ENCODE peak calls at places on chromosomes 12 and 14, in nine cellular contexts. One of them, this sample, is unnamed.

GRCh38 chr12:52956987-52957386 is 8.1 kb downstream of the KRT18 start:
- DNase-seq in NAMALWA: peak
- DNase-seq in omental fat pad: no peak
- DNase-seq in stimulated activated CD4-positive, alpha-beta T cell treated with anti-CD3 and anti-CD28 coated beads, Interleukin-15, amount 100 ng/mL, for 1 hour: no peak
- DNase-seq in uterus: no peak
- DNase-seq in coronary artery: no peak
- DNase-seq in mesendoderm: peak
- DNase-seq in myocyte: no peak
- DNase-seq in non-pigmented ciliary epithelial cell: no peak
- DNase-seq in this sample: no peak

GRCh38 chr14:81062816-81063215 is 107.4 kb downstream of the TSHR start:
- DNase-seq in uterus: no peak
- DNase-seq in non-pigmented ciliary epithelial cell: no peak
- DNase-seq in mesendoderm: peak
- DNase-seq in coronary artery: no peak
- DNase-seq in myocyte: peak
- DNase-seq in NAMALWA: peak
- DNase-seq in omental fat pad: no peak
- DNase-seq in stimulated activated CD4-positive, alpha-beta T cell treated with anti-CD3 and anti-CD28 coated beads, Interleukin-15, amount 100 ng/mL, for 1 hour: no peak
- DNase-seq in this sample: no peak

GRCh38 chr14:35750202-35750904 is 58.7 kb downstream of the RALGAPA1 start:
- DNase-seq in mesendoderm: no peak
- DNase-seq in coronary artery: no peak
- DNase-seq in myocyte: no peak
- DNase-seq in uterus: no peak
- DNase-seq in stimulated activated CD4-positive, alpha-beta T cell treated with anti-CD3 and anti-CD28 coated beads, Interleukin-15, amount 100 ng/mL, for 1 hour: no peak
- DNase-seq in omental fat pad: no peak
- DNase-seq in non-pigmented ciliary epithelial cell: no peak
- DNase-seq in NAMALWA: no peak
- DNase-seq in this sample: no peak

GRCh38 chr14:24246765-24247212 is 4.4 kb upstream of the TINF2 start:
- DNase-seq in uterus: no peak
- DNase-seq in NAMALWA: peak
- DNase-seq in stimulated activated CD4-positive, alpha-beta T cell treated with anti-CD3 and anti-CD28 coated beads, Interleukin-15, amount 100 ng/mL, for 1 hour: no peak
- DNase-seq in non-pigmented ciliary epithelial cell: no peak
- DNase-seq in myocyte: no peak
- DNase-seq in mesendoderm: no peak
- DNase-seq in coronary artery: peak
- DNase-seq in omental fat pad: no peak
- DNase-seq in this sample: no peak

GRCh38 chr14:104595911-104596450 is 8.6 kb downstream of the TMEM179 start:
- DNase-seq in omental fat pad: no peak
- DNase-seq in mesendoderm: no peak
- DNase-seq in stimulated activated CD4-positive, alpha-beta T cell treated with anti-CD3 and anti-CD28 coated beads, Interleukin-15, amount 100 ng/mL, for 1 hour: no peak
- DNase-seq in myocyte: no peak
- DNase-seq in uterus: no peak
- DNase-seq in NAMALWA: no peak
- DNase-seq in coronary artery: no peak
- DNase-seq in non-pigmented ciliary epithelial cell: no peak
- DNase-seq in this sample: no peak

GRCh38 chr12:25083211-25083610 is 111.7 kb downstream of the DNAI7 start:
- DNase-seq in myocyte: no peak
- DNase-seq in coronary artery: no peak
- DNase-seq in non-pigmented ciliary epithelial cell: no peak
- DNase-seq in NAMALWA: no peak
- DNase-seq in uterus: no peak
- DNase-seq in mesendoderm: no peak
- DNase-seq in omental fat pad: no peak
- DNase-seq in stimulated activated CD4-positive, alpha-beta T cell treated with anti-CD3 and anti-CD28 coated beads, Interleukin-15, amount 100 ng/mL, for 1 hour: no peak
- DNase-seq in this sample: no peak

GRCh38 chr12:121005346-121005815 is 10.9 kb downstream of the C12orf43 start:
- DNase-seq in mesendoderm: peak
- DNase-seq in omental fat pad: no peak
- DNase-seq in coronary artery: no peak
- DNase-seq in uterus: no peak
- DNase-seq in non-pigmented ciliary epithelial cell: peak
- DNase-seq in stimulated activated CD4-positive, alpha-beta T cell treated with anti-CD3 and anti-CD28 coated beads, Interleukin-15, amount 100 ng/mL, for 1 hour: no peak
- DNase-seq in myocyte: peak
- DNase-seq in NAMALWA: peak
- DNase-seq in this sample: no peak

GRCh38 chr12:16880864-16881285 is 274.9 kb upstream of the LMO3 start:
- DNase-seq in coronary artery: no peak
- DNase-seq in omental fat pad: no peak
- DNase-seq in mesendoderm: peak
- DNase-seq in stimulated activated CD4-positive, alpha-beta T cell treated with anti-CD3 and anti-CD28 coated beads, Interleukin-15, amount 100 ng/mL, for 1 hour: no peak
- DNase-seq in non-pigmented ciliary epithelial cell: no peak
- DNase-seq in uterus: no peak
- DNase-seq in NAMALWA: no peak
- DNase-seq in myocyte: no peak
- DNase-seq in this sample: no peak

GRCh38 chr14:68191567-68192321 is 372.2 kb downstream of the RAD51B start:
- DNase-seq in coronary artery: no peak
- DNase-seq in omental fat pad: no peak
- DNase-seq in NAMALWA: no peak
- DNase-seq in myocyte: peak
- DNase-seq in mesendoderm: no peak
- DNase-seq in uterus: peak
- DNase-seq in non-pigmented ciliary epithelial cell: no peak
- DNase-seq in stimulated activated CD4-positive, alpha-beta T cell treated with anti-CD3 and anti-CD28 coated beads, Interleukin-15, amount 100 ng/mL, for 1 hour: no peak
- DNase-seq in this sample: no peak

GRCh38 chr12:990308-990648 is 745 bp upstream of the ERC1 start:
- DNase-seq in coronary artery: no peak
- DNase-seq in NAMALWA: peak
- DNase-seq in omental fat pad: peak
- DNase-seq in uterus: peak
- DNase-seq in stimulated activated CD4-positive, alpha-beta T cell treated with anti-CD3 and anti-CD28 coated beads, Interleukin-15, amount 100 ng/mL, for 1 hour: peak
- DNase-seq in myocyte: no peak
- DNase-seq in non-pigmented ciliary epithelial cell: no peak
- DNase-seq in mesendoderm: peak
- DNase-seq in this sample: peak

GRCh38 chr14:103847439-103847953 is at the start of gene PPP1R13B:
- DNase-seq in non-pigmented ciliary epithelial cell: peak
- DNase-seq in mesendoderm: peak
- DNase-seq in uterus: peak
- DNase-seq in stimulated activated CD4-positive, alpha-beta T cell treated with anti-CD3 and anti-CD28 coated beads, Interleukin-15, amount 100 ng/mL, for 1 hour: peak
- DNase-seq in omental fat pad: peak
- DNase-seq in NAMALWA: peak
- DNase-seq in myocyte: peak
- DNase-seq in coronary artery: no peak
- DNase-seq in this sample: peak

GRCh38 chr12:59595557-59596231 is at the start of gene SLC16A7:
- DNase-seq in uterus: peak
- DNase-seq in mesendoderm: peak
- DNase-seq in omental fat pad: peak
- DNase-seq in myocyte: peak
- DNase-seq in coronary artery: peak
- DNase-seq in non-pigmented ciliary epithelial cell: peak
- DNase-seq in NAMALWA: peak
- DNase-seq in stimulated activated CD4-positive, alpha-beta T cell treated with anti-CD3 and anti-CD28 coated beads, Interleukin-15, amount 100 ng/mL, for 1 hour: peak
- DNase-seq in this sample: peak

GRCh38 chr14:24096545-24097181 is 2.6 kb downstream of the PCK2 start:
- DNase-seq in uterus: no peak
- DNase-seq in stimulated activated CD4-positive, alpha-beta T cell treated with anti-CD3 and anti-CD28 coated beads, Interleukin-15, amount 100 ng/mL, for 1 hour: no peak
- DNase-seq in NAMALWA: no peak
- DNase-seq in non-pigmented ciliary epithelial cell: no peak
- DNase-seq in myocyte: no peak
- DNase-seq in coronary artery: no peak
- DNase-seq in omental fat pad: no peak
- DNase-seq in mesendoderm: no peak
- DNase-seq in this sample: no peak

GRCh38 chr12:95956557-95957145 is 13.5 kb downstream of the AMDHD1 start:
- DNase-seq in stimulated activated CD4-positive, alpha-beta T cell treated with anti-CD3 and anti-CD28 coated beads, Interleukin-15, amount 100 ng/mL, for 1 hour: no peak
- DNase-seq in non-pigmented ciliary epithelial cell: no peak
- DNase-seq in NAMALWA: no peak
- DNase-seq in uterus: no peak
- DNase-seq in omental fat pad: no peak
- DNase-seq in myocyte: no peak
- DNase-seq in mesendoderm: no peak
- DNase-seq in coronary artery: no peak
- DNase-seq in this sample: no peak

GRCh38 chr14:22122227-22123187 is 448.9 kb upstream of the OR4E1 start:
- DNase-seq in non-pigmented ciliary epithelial cell: no peak
- DNase-seq in mesendoderm: peak
- DNase-seq in uterus: no peak
- DNase-seq in NAMALWA: peak
- DNase-seq in myocyte: peak
- DNase-seq in stimulated activated CD4-positive, alpha-beta T cell treated with anti-CD3 and anti-CD28 coated beads, Interleukin-15, amount 100 ng/mL, for 1 hour: no peak
- DNase-seq in coronary artery: no peak
- DNase-seq in omental fat pad: no peak
- DNase-seq in this sample: no peak

GRCh38 chr12:54983536-54984102 is 943 bp downstream of the TESPA1 start:
- DNase-seq in mesendoderm: no peak
- DNase-seq in omental fat pad: no peak
- DNase-seq in NAMALWA: no peak
- DNase-seq in non-pigmented ciliary epithelial cell: no peak
- DNase-seq in coronary artery: no peak
- DNase-seq in uterus: no peak
- DNase-seq in myocyte: no peak
- DNase-seq in stimulated activated CD4-positive, alpha-beta T cell treated with anti-CD3 and anti-CD28 coated beads, Interleukin-15, amount 100 ng/mL, for 1 hour: no peak
- DNase-seq in this sample: no peak

GRCh38 chr12:76694369-76694768 is 69.5 kb upstream of the ZDHHC17 start:
- DNase-seq in stimulated activated CD4-positive, alpha-beta T cell treated with anti-CD3 and anti-CD28 coated beads, Interleukin-15, amount 100 ng/mL, for 1 hour: no peak
- DNase-seq in uterus: no peak
- DNase-seq in coronary artery: no peak
- DNase-seq in omental fat pad: no peak
- DNase-seq in non-pigmented ciliary epithelial cell: no peak
- DNase-seq in mesendoderm: no peak
- DNase-seq in myocyte: no peak
- DNase-seq in NAMALWA: no peak
- DNase-seq in this sample: no peak

GRCh38 chr12:116336542-116337065 is 59.1 kb upstream of the MED13L start:
- DNase-seq in non-pigmented ciliary epithelial cell: no peak
- DNase-seq in stimulated activated CD4-positive, alpha-beta T cell treated with anti-CD3 and anti-CD28 coated beads, Interleukin-15, amount 100 ng/mL, for 1 hour: no peak
- DNase-seq in myocyte: no peak
- DNase-seq in uterus: no peak
- DNase-seq in omental fat pad: no peak
- DNase-seq in mesendoderm: no peak
- DNase-seq in NAMALWA: peak
- DNase-seq in coronary artery: no peak
- DNase-seq in this sample: no peak

GRCh38 chr12:122889658-122890561 is 6.0 kb downstream of the VPS37B start:
- DNase-seq in non-pigmented ciliary epithelial cell: no peak
- DNase-seq in coronary artery: no peak
- DNase-seq in stimulated activated CD4-positive, alpha-beta T cell treated with anti-CD3 and anti-CD28 coated beads, Interleukin-15, amount 100 ng/mL, for 1 hour: no peak
- DNase-seq in uterus: no peak
- DNase-seq in mesendoderm: no peak
- DNase-seq in myocyte: no peak
- DNase-seq in NAMALWA: no peak
- DNase-seq in omental fat pad: no peak
- DNase-seq in this sample: peak

GRCh38 chr12:23952071-23952470 is 2.6 kb upstream of the SOX5 start:
- DNase-seq in NAMALWA: no peak
- DNase-seq in coronary artery: no peak
- DNase-seq in mesendoderm: no peak
- DNase-seq in non-pigmented ciliary epithelial cell: no peak
- DNase-seq in omental fat pad: no peak
- DNase-seq in stimulated activated CD4-positive, alpha-beta T cell treated with anti-CD3 and anti-CD28 coated beads, Interleukin-15, amount 100 ng/mL, for 1 hour: no peak
- DNase-seq in myocyte: no peak
- DNase-seq in uterus: no peak
- DNase-seq in this sample: no peak